ENCODE peak calls at places on chromosomes 11 and 22, in five cellular contexts. One of them, this sample, is unnamed.

GRCh38 chr22:17867160-17867785 is 93.0 kb upstream of the BID start:
- DNase-seq in PC-9: no peak
- DNase-seq in activated T-cell treated with anti-CD3 and anti-CD28 coated beads, Interleukin-2, amount 50 U/mL, for 48 hours: no peak
- DNase-seq in effector memory CD8-positive, alpha-beta T cell: no peak
- DNase-seq in neural crest cell: no peak
- DNase-seq in this sample: no peak

GRCh38 chr11:17185938-17186337 is 21.8 kb downstream of the PIK3C2A start:
- DNase-seq in PC-9: no peak
- DNase-seq in activated T-cell treated with anti-CD3 and anti-CD28 coated beads, Interleukin-2, amount 50 U/mL, for 48 hours: no peak
- DNase-seq in effector memory CD8-positive, alpha-beta T cell: no peak
- DNase-seq in neural crest cell: no peak
- DNase-seq in this sample: peak

GRCh38 chr11:4181780-4182721 is 87.5 kb downstream of the RRM1 start:
- DNase-seq in PC-9: no peak
- DNase-seq in activated T-cell treated with anti-CD3 and anti-CD28 coated beads, Interleukin-2, amount 50 U/mL, for 48 hours: peak
- DNase-seq in effector memory CD8-positive, alpha-beta T cell: no peak
- DNase-seq in neural crest cell: peak
- DNase-seq in this sample: peak

GRCh38 chr11:108857382-108857781 is 192.5 kb downstream of the DDX10 start:
- DNase-seq in PC-9: no peak
- DNase-seq in activated T-cell treated with anti-CD3 and anti-CD28 coated beads, Interleukin-2, amount 50 U/mL, for 48 hours: no peak
- DNase-seq in effector memory CD8-positive, alpha-beta T cell: no peak
- DNase-seq in neural crest cell: no peak
- DNase-seq in this sample: peak

GRCh38 chr22:42342426-42343135 is 72.1 kb upstream of the TCF20 start:
- DNase-seq in PC-9: no peak
- DNase-seq in activated T-cell treated with anti-CD3 and anti-CD28 coated beads, Interleukin-2, amount 50 U/mL, for 48 hours: no peak
- DNase-seq in effector memory CD8-positive, alpha-beta T cell: no peak
- DNase-seq in neural crest cell: no peak
- DNase-seq in this sample: peak

GRCh38 chr11:62865641-62866040 is 15.1 kb upstream of the SLC3A2 start:
- DNase-seq in PC-9: no peak
- DNase-seq in activated T-cell treated with anti-CD3 and anti-CD28 coated beads, Interleukin-2, amount 50 U/mL, for 48 hours: no peak
- DNase-seq in effector memory CD8-positive, alpha-beta T cell: no peak
- DNase-seq in neural crest cell: no peak
- DNase-seq in this sample: no peak

GRCh38 chr11:115168229-115168671 is 336.0 kb downstream of the CADM1 start:
- DNase-seq in PC-9: no peak
- DNase-seq in activated T-cell treated with anti-CD3 and anti-CD28 coated beads, Interleukin-2, amount 50 U/mL, for 48 hours: no peak
- DNase-seq in effector memory CD8-positive, alpha-beta T cell: no peak
- DNase-seq in neural crest cell: no peak
- DNase-seq in this sample: no peak

GRCh38 chr11:14369598-14369997 is 10.6 kb upstream of the RRAS2 start:
- DNase-seq in PC-9: no peak
- DNase-seq in activated T-cell treated with anti-CD3 and anti-CD28 coated beads, Interleukin-2, amount 50 U/mL, for 48 hours: no peak
- DNase-seq in effector memory CD8-positive, alpha-beta T cell: no peak
- DNase-seq in neural crest cell: no peak
- DNase-seq in this sample: no peak

GRCh38 chr11:119484741-119485605 is 62.0 kb upstream of the THY1 start:
- DNase-seq in PC-9: no peak
- DNase-seq in activated T-cell treated with anti-CD3 and anti-CD28 coated beads, Interleukin-2, amount 50 U/mL, for 48 hours: peak
- DNase-seq in effector memory CD8-positive, alpha-beta T cell: no peak
- DNase-seq in neural crest cell: no peak
- DNase-seq in this sample: peak

GRCh38 chr11:121464352-121464946 is 11.7 kb upstream of the SORL1-AS1 start:
- DNase-seq in PC-9: peak
- DNase-seq in activated T-cell treated with anti-CD3 and anti-CD28 coated beads, Interleukin-2, amount 50 U/mL, for 48 hours: peak
- DNase-seq in effector memory CD8-positive, alpha-beta T cell: peak
- DNase-seq in neural crest cell: no peak
- DNase-seq in this sample: no peak

GRCh38 chr11:102850973-102851745 is 7.8 kb upstream of the MMP3 start:
- DNase-seq in PC-9: peak
- DNase-seq in activated T-cell treated with anti-CD3 and anti-CD28 coated beads, Interleukin-2, amount 50 U/mL, for 48 hours: no peak
- DNase-seq in effector memory CD8-positive, alpha-beta T cell: no peak
- DNase-seq in neural crest cell: no peak
- DNase-seq in this sample: no peak

GRCh38 chr11:115884800-115885445 is 380.7 kb upstream of the CADM1 start:
- DNase-seq in PC-9: no peak
- DNase-seq in activated T-cell treated with anti-CD3 and anti-CD28 coated beads, Interleukin-2, amount 50 U/mL, for 48 hours: no peak
- DNase-seq in effector memory CD8-positive, alpha-beta T cell: no peak
- DNase-seq in neural crest cell: no peak
- DNase-seq in this sample: no peak

GRCh38 chr11:86103808-86104207 is 34.9 kb upstream of the PICALM start:
- DNase-seq in PC-9: no peak
- DNase-seq in activated T-cell treated with anti-CD3 and anti-CD28 coated beads, Interleukin-2, amount 50 U/mL, for 48 hours: no peak
- DNase-seq in effector memory CD8-positive, alpha-beta T cell: no peak
- DNase-seq in neural crest cell: no peak
- DNase-seq in this sample: no peak

GRCh38 chr11:64842366-64842759 is 2.1 kb downstream of the CDC42BPG start:
- DNase-seq in PC-9: peak
- DNase-seq in activated T-cell treated with anti-CD3 and anti-CD28 coated beads, Interleukin-2, amount 50 U/mL, for 48 hours: no peak
- DNase-seq in effector memory CD8-positive, alpha-beta T cell: no peak
- DNase-seq in neural crest cell: no peak
- DNase-seq in this sample: peak

GRCh38 chr22:17786435-17787158 is 12.3 kb upstream of the BID start:
- DNase-seq in PC-9: no peak
- DNase-seq in activated T-cell treated with anti-CD3 and anti-CD28 coated beads, Interleukin-2, amount 50 U/mL, for 48 hours: no peak
- DNase-seq in effector memory CD8-positive, alpha-beta T cell: no peak
- DNase-seq in neural crest cell: peak
- DNase-seq in this sample: peak

GRCh38 chr11:132452616-132453015 is 1079.7 kb downstream of the OPCML start:
- DNase-seq in PC-9: no peak
- DNase-seq in activated T-cell treated with anti-CD3 and anti-CD28 coated beads, Interleukin-2, amount 50 U/mL, for 48 hours: no peak
- DNase-seq in effector memory CD8-positive, alpha-beta T cell: no peak
- DNase-seq in neural crest cell: no peak
- DNase-seq in this sample: no peak

GRCh38 chr11:58592760-58593472 is 14.1 kb downstream of the ZFP91 start:
- DNase-seq in PC-9: no peak
- DNase-seq in activated T-cell treated with anti-CD3 and anti-CD28 coated beads, Interleukin-2, amount 50 U/mL, for 48 hours: peak
- DNase-seq in effector memory CD8-positive, alpha-beta T cell: no peak
- DNase-seq in neural crest cell: no peak
- DNase-seq in this sample: no peak

GRCh38 chr11:117232911-117233409 is 489 bp downstream of the RNF214 start:
- DNase-seq in PC-9: no peak
- DNase-seq in activated T-cell treated with anti-CD3 and anti-CD28 coated beads, Interleukin-2, amount 50 U/mL, for 48 hours: peak
- DNase-seq in effector memory CD8-positive, alpha-beta T cell: no peak
- DNase-seq in neural crest cell: peak
- DNase-seq in this sample: peak

GRCh38 chr22:25482091-25482760 is 82.2 kb upstream of the GRK3 start:
- DNase-seq in PC-9: no peak
- DNase-seq in activated T-cell treated with anti-CD3 and anti-CD28 coated beads, Interleukin-2, amount 50 U/mL, for 48 hours: no peak
- DNase-seq in effector memory CD8-positive, alpha-beta T cell: no peak
- DNase-seq in neural crest cell: no peak
- DNase-seq in this sample: no peak

GRCh38 chr22:41917906-41918791 is 3.3 kb upstream of the SHISA8 start:
- DNase-seq in PC-9: peak
- DNase-seq in activated T-cell treated with anti-CD3 and anti-CD28 coated beads, Interleukin-2, amount 50 U/mL, for 48 hours: no peak
- DNase-seq in effector memory CD8-positive, alpha-beta T cell: no peak
- DNase-seq in neural crest cell: no peak
- DNase-seq in this sample: no peak

GRCh38 chr11:106706355-106706754 is 311.9 kb downstream of the GUCY1A2 start:
- DNase-seq in PC-9: peak
- DNase-seq in activated T-cell treated with anti-CD3 and anti-CD28 coated beads, Interleukin-2, amount 50 U/mL, for 48 hours: no peak
- DNase-seq in effector memory CD8-positive, alpha-beta T cell: no peak
- DNase-seq in neural crest cell: no peak
- DNase-seq in this sample: no peak

GRCh38 chr11:37230865-37231264 is 632.8 kb upstream of the RAG2 start:
- DNase-seq in PC-9: no peak
- DNase-seq in activated T-cell treated with anti-CD3 and anti-CD28 coated beads, Interleukin-2, amount 50 U/mL, for 48 hours: no peak
- DNase-seq in effector memory CD8-positive, alpha-beta T cell: no peak
- DNase-seq in neural crest cell: no peak
- DNase-seq in this sample: no peak

GRCh38 chr22:43356881-43357280 is 13.7 kb upstream of the SCUBE1 start:
- DNase-seq in PC-9: no peak
- DNase-seq in activated T-cell treated with anti-CD3 and anti-CD28 coated beads, Interleukin-2, amount 50 U/mL, for 48 hours: no peak
- DNase-seq in effector memory CD8-positive, alpha-beta T cell: no peak
- DNase-seq in neural crest cell: no peak
- DNase-seq in this sample: no peak

GRCh38 chr11:30984827-30985226 is 384.7 kb downstream of the DCDC1 start:
- DNase-seq in PC-9: no peak
- DNase-seq in activated T-cell treated with anti-CD3 and anti-CD28 coated beads, Interleukin-2, amount 50 U/mL, for 48 hours: no peak
- DNase-seq in effector memory CD8-positive, alpha-beta T cell: no peak
- DNase-seq in neural crest cell: no peak
- DNase-seq in this sample: no peak

GRCh38 chr11:79100093-79100704 is 340.6 kb downstream of the TENM4 start:
- DNase-seq in PC-9: peak
- DNase-seq in activated T-cell treated with anti-CD3 and anti-CD28 coated beads, Interleukin-2, amount 50 U/mL, for 48 hours: peak
- DNase-seq in effector memory CD8-positive, alpha-beta T cell: no peak
- DNase-seq in neural crest cell: peak
- DNase-seq in this sample: peak

GRCh38 chr11:3101921-3102640 is 44.9 kb upstream of the CARS1 start:
- DNase-seq in PC-9: no peak
- DNase-seq in activated T-cell treated with anti-CD3 and anti-CD28 coated beads, Interleukin-2, amount 50 U/mL, for 48 hours: no peak
- DNase-seq in effector memory CD8-positive, alpha-beta T cell: no peak
- DNase-seq in neural crest cell: no peak
- DNase-seq in this sample: no peak

GRCh38 chr11:43549624-43550023 is 130.9 kb upstream of the HSD17B12 start:
- DNase-seq in PC-9: no peak
- DNase-seq in activated T-cell treated with anti-CD3 and anti-CD28 coated beads, Interleukin-2, amount 50 U/mL, for 48 hours: no peak
- DNase-seq in effector memory CD8-positive, alpha-beta T cell: no peak
- DNase-seq in neural crest cell: no peak
- DNase-seq in this sample: no peak

GRCh38 chr11:64767344-64768299 is 7.8 kb upstream of the PYGM start:
- DNase-seq in PC-9: no peak
- DNase-seq in activated T-cell treated with anti-CD3 and anti-CD28 coated beads, Interleukin-2, amount 50 U/mL, for 48 hours: peak
- DNase-seq in effector memory CD8-positive, alpha-beta T cell: peak
- DNase-seq in neural crest cell: peak
- DNase-seq in this sample: peak

GRCh38 chr22:24968066-24968561 is 15.6 kb downstream of the KIAA1671 start:
- DNase-seq in PC-9: peak
- DNase-seq in activated T-cell treated with anti-CD3 and anti-CD28 coated beads, Interleukin-2, amount 50 U/mL, for 48 hours: no peak
- DNase-seq in effector memory CD8-positive, alpha-beta T cell: no peak
- DNase-seq in neural crest cell: no peak
- DNase-seq in this sample: peak

GRCh38 chr22:47053865-47054185 is 291.4 kb downstream of the TBC1D22A start:
- DNase-seq in PC-9: no peak
- DNase-seq in activated T-cell treated with anti-CD3 and anti-CD28 coated beads, Interleukin-2, amount 50 U/mL, for 48 hours: no peak
- DNase-seq in effector memory CD8-positive, alpha-beta T cell: no peak
- DNase-seq in neural crest cell: no peak
- DNase-seq in this sample: no peak

GRCh38 chr11:103541186-103541795 is 432.1 kb downstream of the DYNC2H1 start:
- DNase-seq in PC-9: no peak
- DNase-seq in activated T-cell treated with anti-CD3 and anti-CD28 coated beads, Interleukin-2, amount 50 U/mL, for 48 hours: no peak
- DNase-seq in effector memory CD8-positive, alpha-beta T cell: no peak
- DNase-seq in neural crest cell: no peak
- DNase-seq in this sample: no peak

GRCh38 chr11:76074178-76075112 is 131.9 kb downstream of the WNT11 start:
- DNase-seq in PC-9: no peak
- DNase-seq in activated T-cell treated with anti-CD3 and anti-CD28 coated beads, Interleukin-2, amount 50 U/mL, for 48 hours: no peak
- DNase-seq in effector memory CD8-positive, alpha-beta T cell: no peak
- DNase-seq in neural crest cell: no peak
- DNase-seq in this sample: no peak

GRCh38 chr22:46703996-46704370 is 34.1 kb downstream of the CERK start:
- DNase-seq in PC-9: no peak
- DNase-seq in activated T-cell treated with anti-CD3 and anti-CD28 coated beads, Interleukin-2, amount 50 U/mL, for 48 hours: no peak
- DNase-seq in effector memory CD8-positive, alpha-beta T cell: no peak
- DNase-seq in neural crest cell: no peak
- DNase-seq in this sample: no peak

GRCh38 chr11:74520316-74520715 is 26.8 kb upstream of the LIPT2 start:
- DNase-seq in PC-9: no peak
- DNase-seq in activated T-cell treated with anti-CD3 and anti-CD28 coated beads, Interleukin-2, amount 50 U/mL, for 48 hours: no peak
- DNase-seq in effector memory CD8-positive, alpha-beta T cell: no peak
- DNase-seq in neural crest cell: no peak
- DNase-seq in this sample: no peak

GRCh38 chr22:21816787-21817496 is 50.5 kb downstream of the MAPK1 start:
- DNase-seq in PC-9: peak
- DNase-seq in activated T-cell treated with anti-CD3 and anti-CD28 coated beads, Interleukin-2, amount 50 U/mL, for 48 hours: peak
- DNase-seq in effector memory CD8-positive, alpha-beta T cell: peak
- DNase-seq in neural crest cell: no peak
- DNase-seq in this sample: no peak

GRCh38 chr11:19633276-19633675 is 79.4 kb upstream of the NAV2 start:
- DNase-seq in PC-9: no peak
- DNase-seq in activated T-cell treated with anti-CD3 and anti-CD28 coated beads, Interleukin-2, amount 50 U/mL, for 48 hours: no peak
- DNase-seq in effector memory CD8-positive, alpha-beta T cell: no peak
- DNase-seq in neural crest cell: no peak
- DNase-seq in this sample: no peak

GRCh38 chr11:100741866-100742625 is 55.0 kb downstream of the ARHGAP42 start:
- DNase-seq in PC-9: no peak
- DNase-seq in activated T-cell treated with anti-CD3 and anti-CD28 coated beads, Interleukin-2, amount 50 U/mL, for 48 hours: no peak
- DNase-seq in effector memory CD8-positive, alpha-beta T cell: no peak
- DNase-seq in neural crest cell: no peak
- DNase-seq in this sample: no peak